ENCODE peak calls at places on chromosome X, in ten cellular contexts. One of them, this sample, is unnamed.

GRCh38 chrX:119055650-119056049 is 17.1 kb upstream of the CT47C1 start:
- DNase-seq in fibroblast of pulmonary artery: no peak
- DNase-seq in CD8-positive, alpha-beta memory T cell: no peak
- DNase-seq in OCI-LY7: no peak
- DNase-seq in EL: no peak
- DNase-seq in posterior cingulate gyrus: no peak
- DNase-seq in NCI-H187 treated with DMSO at 0.1 percent for 48 hours: no peak
- DNase-seq in myocyte: no peak
- DNase-seq in A172: no peak
- DNase-seq in neural progenitor cell: peak
- DNase-seq in this sample: no peak

GRCh38 chrX:52874661-52875060 is 6.8 kb upstream of the XAGE3 start:
- DNase-seq in CD8-positive, alpha-beta memory T cell: no peak
- DNase-seq in NCI-H187 treated with DMSO at 0.1 percent for 48 hours: no peak
- DNase-seq in neural progenitor cell: no peak
- DNase-seq in fibroblast of pulmonary artery: no peak
- DNase-seq in myocyte: no peak
- DNase-seq in A172: no peak
- DNase-seq in posterior cingulate gyrus: no peak
- DNase-seq in EL: no peak
- DNase-seq in OCI-LY7: no peak
- DNase-seq in this sample: no peak

GRCh38 chrX:38857736-38858432 is 56.6 kb downstream of the MID1IP1 start:
- DNase-seq in CD8-positive, alpha-beta memory T cell: no peak
- DNase-seq in A172: no peak
- DNase-seq in NCI-H187 treated with DMSO at 0.1 percent for 48 hours: no peak
- DNase-seq in fibroblast of pulmonary artery: no peak
- DNase-seq in neural progenitor cell: no peak
- DNase-seq in EL: no peak
- DNase-seq in myocyte: no peak
- DNase-seq in OCI-LY7: no peak
- DNase-seq in posterior cingulate gyrus: no peak
- DNase-seq in this sample: no peak

GRCh38 chrX:23898412-23898959 is 9.3 kb downstream of the APOO start:
- DNase-seq in neural progenitor cell: no peak
- DNase-seq in NCI-H187 treated with DMSO at 0.1 percent for 48 hours: no peak
- DNase-seq in A172: peak
- DNase-seq in posterior cingulate gyrus: no peak
- DNase-seq in myocyte: no peak
- DNase-seq in fibroblast of pulmonary artery: peak
- DNase-seq in EL: no peak
- DNase-seq in CD8-positive, alpha-beta memory T cell: no peak
- DNase-seq in OCI-LY7: no peak
- DNase-seq in this sample: peak

GRCh38 chrX:82973641-82974040 is 534.4 kb upstream of the POU3F4 start:
- DNase-seq in neural progenitor cell: no peak
- DNase-seq in fibroblast of pulmonary artery: no peak
- DNase-seq in NCI-H187 treated with DMSO at 0.1 percent for 48 hours: no peak
- DNase-seq in posterior cingulate gyrus: no peak
- DNase-seq in EL: no peak
- DNase-seq in myocyte: no peak
- DNase-seq in OCI-LY7: no peak
- DNase-seq in A172: no peak
- DNase-seq in CD8-positive, alpha-beta memory T cell: no peak
- DNase-seq in this sample: no peak

GRCh38 chrX:106177982-106178321 is 9.8 kb downstream of the PWWP3B start:
- DNase-seq in A172: no peak
- DNase-seq in posterior cingulate gyrus: no peak
- DNase-seq in fibroblast of pulmonary artery: peak
- DNase-seq in myocyte: peak
- DNase-seq in OCI-LY7: no peak
- DNase-seq in EL: no peak
- DNase-seq in neural progenitor cell: no peak
- DNase-seq in NCI-H187 treated with DMSO at 0.1 percent for 48 hours: no peak
- DNase-seq in CD8-positive, alpha-beta memory T cell: no peak
- DNase-seq in this sample: no peak

GRCh38 chrX:20181563-20182329 is 40.1 kb upstream of the EIF1AX start:
- DNase-seq in NCI-H187 treated with DMSO at 0.1 percent for 48 hours: no peak
- DNase-seq in fibroblast of pulmonary artery: no peak
- DNase-seq in EL: no peak
- DNase-seq in myocyte: no peak
- DNase-seq in neural progenitor cell: no peak
- DNase-seq in CD8-positive, alpha-beta memory T cell: no peak
- DNase-seq in posterior cingulate gyrus: no peak
- DNase-seq in OCI-LY7: no peak
- DNase-seq in A172: no peak
- DNase-seq in this sample: no peak

GRCh38 chrX:13571136-13571535 is 1.7 kb downstream of the EGFL6 start:
- DNase-seq in posterior cingulate gyrus: no peak
- DNase-seq in OCI-LY7: no peak
- DNase-seq in A172: no peak
- DNase-seq in NCI-H187 treated with DMSO at 0.1 percent for 48 hours: no peak
- DNase-seq in neural progenitor cell: no peak
- DNase-seq in EL: no peak
- DNase-seq in fibroblast of pulmonary artery: no peak
- DNase-seq in myocyte: no peak
- DNase-seq in CD8-positive, alpha-beta memory T cell: no peak
- DNase-seq in this sample: no peak

GRCh38 chrX:154013614-154014360 is 5.9 kb downstream of the IRAK1 start:
- DNase-seq in fibroblast of pulmonary artery: peak
- DNase-seq in myocyte: no peak
- DNase-seq in CD8-positive, alpha-beta memory T cell: peak
- DNase-seq in NCI-H187 treated with DMSO at 0.1 percent for 48 hours: no peak
- DNase-seq in A172: peak
- DNase-seq in neural progenitor cell: peak
- DNase-seq in OCI-LY7: peak
- DNase-seq in EL: peak
- DNase-seq in posterior cingulate gyrus: no peak
- DNase-seq in this sample: peak

GRCh38 chrX:39850630-39851152 is 247.1 kb downstream of the BCOR start:
- DNase-seq in neural progenitor cell: no peak
- DNase-seq in myocyte: peak
- DNase-seq in OCI-LY7: no peak
- DNase-seq in A172: peak
- DNase-seq in CD8-positive, alpha-beta memory T cell: no peak
- DNase-seq in NCI-H187 treated with DMSO at 0.1 percent for 48 hours: no peak
- DNase-seq in fibroblast of pulmonary artery: peak
- DNase-seq in posterior cingulate gyrus: no peak
- DNase-seq in EL: peak
- DNase-seq in this sample: no peak

GRCh38 chrX:71636438-71637252 is 18.3 kb upstream of the CXCR3 start:
- DNase-seq in OCI-LY7: peak
- DNase-seq in posterior cingulate gyrus: no peak
- DNase-seq in myocyte: peak
- DNase-seq in NCI-H187 treated with DMSO at 0.1 percent for 48 hours: no peak
- DNase-seq in A172: no peak
- DNase-seq in EL: no peak
- DNase-seq in neural progenitor cell: no peak
- DNase-seq in CD8-positive, alpha-beta memory T cell: no peak
- DNase-seq in fibroblast of pulmonary artery: no peak
- DNase-seq in this sample: peak

GRCh38 chrX:39752820-39753219 is 344.9 kb downstream of the BCOR start:
- DNase-seq in myocyte: peak
- DNase-seq in NCI-H187 treated with DMSO at 0.1 percent for 48 hours: no peak
- DNase-seq in EL: peak
- DNase-seq in neural progenitor cell: no peak
- DNase-seq in CD8-positive, alpha-beta memory T cell: no peak
- DNase-seq in OCI-LY7: no peak
- DNase-seq in A172: no peak
- DNase-seq in fibroblast of pulmonary artery: peak
- DNase-seq in posterior cingulate gyrus: no peak
- DNase-seq in this sample: peak

GRCh38 chrX:2626750-2627149 is 64.3 kb upstream of the CD99 start:
- DNase-seq in fibroblast of pulmonary artery: no peak
- DNase-seq in posterior cingulate gyrus: no peak
- DNase-seq in myocyte: no peak
- DNase-seq in CD8-positive, alpha-beta memory T cell: no peak
- DNase-seq in NCI-H187 treated with DMSO at 0.1 percent for 48 hours: no peak
- DNase-seq in neural progenitor cell: no peak
- DNase-seq in EL: no peak
- DNase-seq in A172: no peak
- DNase-seq in OCI-LY7: no peak
- DNase-seq in this sample: no peak

GRCh38 chrX:138877746-138878145 is 166.2 kb upstream of the FGF13 start:
- DNase-seq in OCI-LY7: no peak
- DNase-seq in NCI-H187 treated with DMSO at 0.1 percent for 48 hours: no peak
- DNase-seq in fibroblast of pulmonary artery: no peak
- DNase-seq in EL: no peak
- DNase-seq in posterior cingulate gyrus: no peak
- DNase-seq in neural progenitor cell: no peak
- DNase-seq in myocyte: no peak
- DNase-seq in A172: no peak
- DNase-seq in CD8-positive, alpha-beta memory T cell: no peak
- DNase-seq in this sample: peak

GRCh38 chrX:150348365-150348764 is 14.8 kb upstream of the MAMLD1 start:
- DNase-seq in neural progenitor cell: peak
- DNase-seq in A172: peak
- DNase-seq in CD8-positive, alpha-beta memory T cell: no peak
- DNase-seq in posterior cingulate gyrus: no peak
- DNase-seq in NCI-H187 treated with DMSO at 0.1 percent for 48 hours: no peak
- DNase-seq in OCI-LY7: no peak
- DNase-seq in fibroblast of pulmonary artery: no peak
- DNase-seq in myocyte: peak
- DNase-seq in EL: peak
- DNase-seq in this sample: peak

GRCh38 chrX:65035451-65035779 is 59.2 kb upstream of the ZC4H2 start:
- DNase-seq in NCI-H187 treated with DMSO at 0.1 percent for 48 hours: no peak
- DNase-seq in myocyte: no peak
- DNase-seq in OCI-LY7: no peak
- DNase-seq in CD8-positive, alpha-beta memory T cell: no peak
- DNase-seq in posterior cingulate gyrus: no peak
- DNase-seq in A172: no peak
- DNase-seq in fibroblast of pulmonary artery: peak
- DNase-seq in EL: peak
- DNase-seq in neural progenitor cell: peak
- DNase-seq in this sample: peak

GRCh38 chrX:153689654-153690465 is 2.1 kb downstream of the SLC6A8 start:
- DNase-seq in A172: peak
- DNase-seq in EL: peak
- DNase-seq in OCI-LY7: no peak
- DNase-seq in myocyte: no peak
- DNase-seq in neural progenitor cell: peak
- DNase-seq in posterior cingulate gyrus: no peak
- DNase-seq in fibroblast of pulmonary artery: no peak
- DNase-seq in NCI-H187 treated with DMSO at 0.1 percent for 48 hours: no peak
- DNase-seq in CD8-positive, alpha-beta memory T cell: no peak
- DNase-seq in this sample: peak

GRCh38 chrX:77167993-77168392 is 279.2 kb upstream of the FGF16 start:
- DNase-seq in A172: no peak
- DNase-seq in OCI-LY7: no peak
- DNase-seq in posterior cingulate gyrus: no peak
- DNase-seq in EL: peak
- DNase-seq in neural progenitor cell: no peak
- DNase-seq in NCI-H187 treated with DMSO at 0.1 percent for 48 hours: no peak
- DNase-seq in CD8-positive, alpha-beta memory T cell: no peak
- DNase-seq in myocyte: no peak
- DNase-seq in fibroblast of pulmonary artery: peak
- DNase-seq in this sample: no peak

GRCh38 chrX:132497432-132497831 is 8.6 kb upstream of the MBNL3 start:
- DNase-seq in myocyte: no peak
- DNase-seq in fibroblast of pulmonary artery: no peak
- DNase-seq in OCI-LY7: no peak
- DNase-seq in NCI-H187 treated with DMSO at 0.1 percent for 48 hours: no peak
- DNase-seq in neural progenitor cell: peak
- DNase-seq in posterior cingulate gyrus: no peak
- DNase-seq in EL: no peak
- DNase-seq in A172: no peak
- DNase-seq in CD8-positive, alpha-beta memory T cell: no peak
- DNase-seq in this sample: no peak

GRCh38 chrX:110402091-110402854 is 43.6 kb downstream of the RTL9 start:
- DNase-seq in fibroblast of pulmonary artery: peak
- DNase-seq in OCI-LY7: no peak
- DNase-seq in posterior cingulate gyrus: no peak
- DNase-seq in EL: peak
- DNase-seq in A172: no peak
- DNase-seq in myocyte: peak
- DNase-seq in CD8-positive, alpha-beta memory T cell: no peak
- DNase-seq in neural progenitor cell: no peak
- DNase-seq in NCI-H187 treated with DMSO at 0.1 percent for 48 hours: no peak
- DNase-seq in this sample: peak

This sample was measured in PC-3.